ENCODE peak calls at places on chromosomes 4 and X, in five cellular contexts. One of them, this sample, is unnamed.

GRCh38 chr4:7736436-7737267 is 203.0 kb downstream of the AFAP1 start:
- DNase-seq in AML-193: no peak
- DNase-seq in hepatocyte: no peak
- DNase-seq in activated CD8-positive, alpha-beta memory T cell treated with anti-CD3 and anti-CD28 coated beads for 24 hours: no peak
- DNase-seq in NCI-H345: no peak
- DNase-seq in this sample: no peak

GRCh38 chrX:7996414-7996813 is 69.2 kb upstream of the PNPLA4 start:
- DNase-seq in AML-193: peak
- DNase-seq in hepatocyte: peak
- DNase-seq in activated CD8-positive, alpha-beta memory T cell treated with anti-CD3 and anti-CD28 coated beads for 24 hours: no peak
- DNase-seq in NCI-H345: peak
- DNase-seq in this sample: peak

GRCh38 chrX:46165411-46165810 is 379.8 kb downstream of the ZNF674 start:
- DNase-seq in AML-193: no peak
- DNase-seq in hepatocyte: no peak
- DNase-seq in activated CD8-positive, alpha-beta memory T cell treated with anti-CD3 and anti-CD28 coated beads for 24 hours: no peak
- DNase-seq in NCI-H345: no peak
- DNase-seq in this sample: no peak

GRCh38 chr4:159422626-159423025 is 319.7 kb downstream of the RAPGEF2 start:
- DNase-seq in AML-193: no peak
- DNase-seq in hepatocyte: no peak
- DNase-seq in activated CD8-positive, alpha-beta memory T cell treated with anti-CD3 and anti-CD28 coated beads for 24 hours: no peak
- DNase-seq in NCI-H345: no peak
- DNase-seq in this sample: no peak

GRCh38 chrX:15663439-15663838 is 1.2 kb downstream of the CLTRN start:
- DNase-seq in AML-193: no peak
- DNase-seq in hepatocyte: no peak
- DNase-seq in activated CD8-positive, alpha-beta memory T cell treated with anti-CD3 and anti-CD28 coated beads for 24 hours: no peak
- DNase-seq in NCI-H345: no peak
- DNase-seq in this sample: no peak

GRCh38 chr4:139892973-139893736 is 227.5 kb downstream of the MGST2 start:
- DNase-seq in AML-193: no peak
- DNase-seq in hepatocyte: no peak
- DNase-seq in activated CD8-positive, alpha-beta memory T cell treated with anti-CD3 and anti-CD28 coated beads for 24 hours: no peak
- DNase-seq in NCI-H345: no peak
- DNase-seq in this sample: no peak

GRCh38 chrX:18931972-18932371 is 51.9 kb downstream of the PHKA2 start:
- DNase-seq in AML-193: no peak
- DNase-seq in hepatocyte: peak
- DNase-seq in activated CD8-positive, alpha-beta memory T cell treated with anti-CD3 and anti-CD28 coated beads for 24 hours: no peak
- DNase-seq in NCI-H345: peak
- DNase-seq in this sample: peak

GRCh38 chrX:110284159-110284558 is 33.7 kb downstream of the AMMECR1 start:
- DNase-seq in AML-193: no peak
- DNase-seq in hepatocyte: no peak
- DNase-seq in activated CD8-positive, alpha-beta memory T cell treated with anti-CD3 and anti-CD28 coated beads for 24 hours: no peak
- DNase-seq in NCI-H345: no peak
- DNase-seq in this sample: no peak

GRCh38 chrX:112967341-112967740 is 126.7 kb upstream of the AMOT start:
- DNase-seq in AML-193: no peak
- DNase-seq in hepatocyte: no peak
- DNase-seq in activated CD8-positive, alpha-beta memory T cell treated with anti-CD3 and anti-CD28 coated beads for 24 hours: no peak
- DNase-seq in NCI-H345: no peak
- DNase-seq in this sample: peak

GRCh38 chr4:2624782-2625548 is 88.5 kb downstream of the FAM193A start:
- DNase-seq in AML-193: no peak
- DNase-seq in hepatocyte: no peak
- DNase-seq in activated CD8-positive, alpha-beta memory T cell treated with anti-CD3 and anti-CD28 coated beads for 24 hours: no peak
- DNase-seq in NCI-H345: no peak
- DNase-seq in this sample: no peak

GRCh38 chr4:66178901-66179300 is 508.6 kb upstream of the EPHA5 start:
- DNase-seq in AML-193: no peak
- DNase-seq in hepatocyte: no peak
- DNase-seq in activated CD8-positive, alpha-beta memory T cell treated with anti-CD3 and anti-CD28 coated beads for 24 hours: no peak
- DNase-seq in NCI-H345: no peak
- DNase-seq in this sample: no peak

GRCh38 chr4:78710536-78710935 is 65.6 kb upstream of the BMP2K start:
- DNase-seq in AML-193: no peak
- DNase-seq in hepatocyte: no peak
- DNase-seq in activated CD8-positive, alpha-beta memory T cell treated with anti-CD3 and anti-CD28 coated beads for 24 hours: no peak
- DNase-seq in NCI-H345: no peak
- DNase-seq in this sample: no peak

GRCh38 chrX:13051529-13052172 is 7.2 kb upstream of the FAM9C start:
- DNase-seq in AML-193: no peak
- DNase-seq in hepatocyte: no peak
- DNase-seq in activated CD8-positive, alpha-beta memory T cell treated with anti-CD3 and anti-CD28 coated beads for 24 hours: no peak
- DNase-seq in NCI-H345: no peak
- DNase-seq in this sample: no peak

GRCh38 chr4:152385551-152385950 is 150.3 kb downstream of the FBXW7 start:
- DNase-seq in AML-193: peak
- DNase-seq in hepatocyte: peak
- DNase-seq in activated CD8-positive, alpha-beta memory T cell treated with anti-CD3 and anti-CD28 coated beads for 24 hours: no peak
- DNase-seq in NCI-H345: no peak
- DNase-seq in this sample: no peak

GRCh38 chr4:45646885-45647598 is 476.8 kb downstream of the GABRG1 start:
- DNase-seq in AML-193: no peak
- DNase-seq in hepatocyte: peak
- DNase-seq in activated CD8-positive, alpha-beta memory T cell treated with anti-CD3 and anti-CD28 coated beads for 24 hours: no peak
- DNase-seq in NCI-H345: no peak
- DNase-seq in this sample: no peak

GRCh38 chr4:176186721-176187395 is 8.5 kb downstream of the SPATA4 start:
- DNase-seq in AML-193: no peak
- DNase-seq in hepatocyte: no peak
- DNase-seq in activated CD8-positive, alpha-beta memory T cell treated with anti-CD3 and anti-CD28 coated beads for 24 hours: no peak
- DNase-seq in NCI-H345: no peak
- DNase-seq in this sample: no peak

GRCh38 chr4:93659629-93660028 is 168.9 kb upstream of the ATOH1 start:
- DNase-seq in AML-193: no peak
- DNase-seq in hepatocyte: no peak
- DNase-seq in activated CD8-positive, alpha-beta memory T cell treated with anti-CD3 and anti-CD28 coated beads for 24 hours: no peak
- DNase-seq in NCI-H345: no peak
- DNase-seq in this sample: no peak

GRCh38 chr4:147287588-147287890 is 193.4 kb upstream of the EDNRA start:
- DNase-seq in AML-193: no peak
- DNase-seq in hepatocyte: no peak
- DNase-seq in activated CD8-positive, alpha-beta memory T cell treated with anti-CD3 and anti-CD28 coated beads for 24 hours: no peak
- DNase-seq in NCI-H345: no peak
- DNase-seq in this sample: no peak

GRCh38 chr4:128524311-128524710 is 236.7 kb upstream of the PGRMC2 start:
- DNase-seq in AML-193: no peak
- DNase-seq in hepatocyte: peak
- DNase-seq in activated CD8-positive, alpha-beta memory T cell treated with anti-CD3 and anti-CD28 coated beads for 24 hours: no peak
- DNase-seq in NCI-H345: no peak
- DNase-seq in this sample: no peak

GRCh38 chr4:145503486-145504072 is 21.9 kb downstream of the SMAD1 start:
- DNase-seq in AML-193: no peak
- DNase-seq in hepatocyte: no peak
- DNase-seq in activated CD8-positive, alpha-beta memory T cell treated with anti-CD3 and anti-CD28 coated beads for 24 hours: no peak
- DNase-seq in NCI-H345: no peak
- DNase-seq in this sample: no peak

GRCh38 chr4:111963158-111963557 is 182.1 kb upstream of the FAM241A start:
- DNase-seq in AML-193: no peak
- DNase-seq in hepatocyte: no peak
- DNase-seq in activated CD8-positive, alpha-beta memory T cell treated with anti-CD3 and anti-CD28 coated beads for 24 hours: no peak
- DNase-seq in NCI-H345: no peak
- DNase-seq in this sample: no peak

GRCh38 chr4:109052699-109053656 is 249.5 kb downstream of the COL25A1 start:
- DNase-seq in AML-193: no peak
- DNase-seq in hepatocyte: no peak
- DNase-seq in activated CD8-positive, alpha-beta memory T cell treated with anti-CD3 and anti-CD28 coated beads for 24 hours: no peak
- DNase-seq in NCI-H345: no peak
- DNase-seq in this sample: no peak

GRCh38 chr4:77618383-77619241 is 13.0 kb downstream of the CXCL13 start:
- DNase-seq in AML-193: peak
- DNase-seq in hepatocyte: peak
- DNase-seq in activated CD8-positive, alpha-beta memory T cell treated with anti-CD3 and anti-CD28 coated beads for 24 hours: peak
- DNase-seq in NCI-H345: peak
- DNase-seq in this sample: peak

GRCh38 chr4:186628058-186628711 is 72.8 kb upstream of the MTNR1A start:
- DNase-seq in AML-193: no peak
- DNase-seq in hepatocyte: no peak
- DNase-seq in activated CD8-positive, alpha-beta memory T cell treated with anti-CD3 and anti-CD28 coated beads for 24 hours: no peak
- DNase-seq in NCI-H345: no peak
- DNase-seq in this sample: no peak

GRCh38 chrX:52425710-52426245 is 57.0 kb downstream of the XAGE2 start:
- DNase-seq in AML-193: no peak
- DNase-seq in hepatocyte: no peak
- DNase-seq in activated CD8-positive, alpha-beta memory T cell treated with anti-CD3 and anti-CD28 coated beads for 24 hours: no peak
- DNase-seq in NCI-H345: no peak
- DNase-seq in this sample: no peak

GRCh38 chr4:74166823-74167222 is 8.9 kb downstream of the MTHFD2L start:
- DNase-seq in AML-193: no peak
- DNase-seq in hepatocyte: no peak
- DNase-seq in activated CD8-positive, alpha-beta memory T cell treated with anti-CD3 and anti-CD28 coated beads for 24 hours: no peak
- DNase-seq in NCI-H345: no peak
- DNase-seq in this sample: no peak

GRCh38 chr4:102627831-102628523 is 126.8 kb downstream of the NFKB1 start:
- DNase-seq in AML-193: no peak
- DNase-seq in hepatocyte: no peak
- DNase-seq in activated CD8-positive, alpha-beta memory T cell treated with anti-CD3 and anti-CD28 coated beads for 24 hours: peak
- DNase-seq in NCI-H345: no peak
- DNase-seq in this sample: no peak

GRCh38 chr4:19130836-19131235 is 1109.3 kb upstream of the LCORL start:
- DNase-seq in AML-193: no peak
- DNase-seq in hepatocyte: no peak
- DNase-seq in activated CD8-positive, alpha-beta memory T cell treated with anti-CD3 and anti-CD28 coated beads for 24 hours: no peak
- DNase-seq in NCI-H345: no peak
- DNase-seq in this sample: no peak

GRCh38 chr4:178275671-178276360 is 833.6 kb upstream of the AGA start:
- DNase-seq in AML-193: no peak
- DNase-seq in hepatocyte: no peak
- DNase-seq in activated CD8-positive, alpha-beta memory T cell treated with anti-CD3 and anti-CD28 coated beads for 24 hours: no peak
- DNase-seq in NCI-H345: no peak
- DNase-seq in this sample: no peak

GRCh38 chr4:85268146-85268545 is 206.8 kb upstream of the ARHGAP24 start:
- DNase-seq in AML-193: no peak
- DNase-seq in hepatocyte: no peak
- DNase-seq in activated CD8-positive, alpha-beta memory T cell treated with anti-CD3 and anti-CD28 coated beads for 24 hours: no peak
- DNase-seq in NCI-H345: no peak
- DNase-seq in this sample: no peak

GRCh38 chrX:15598031-15598430 is 2.7 kb downstream of the ACE2 start:
- DNase-seq in AML-193: no peak
- DNase-seq in hepatocyte: no peak
- DNase-seq in activated CD8-positive, alpha-beta memory T cell treated with anti-CD3 and anti-CD28 coated beads for 24 hours: no peak
- DNase-seq in NCI-H345: no peak
- DNase-seq in this sample: no peak

GRCh38 chrX:18377802-18378201 is 23.3 kb upstream of the SCML2 start:
- DNase-seq in AML-193: peak
- DNase-seq in hepatocyte: peak
- DNase-seq in activated CD8-positive, alpha-beta memory T cell treated with anti-CD3 and anti-CD28 coated beads for 24 hours: peak
- DNase-seq in NCI-H345: peak
- DNase-seq in this sample: peak

GRCh38 chr4:2036327-2036726 is 22.8 kb upstream of the NAT8L start:
- DNase-seq in AML-193: no peak
- DNase-seq in hepatocyte: peak
- DNase-seq in activated CD8-positive, alpha-beta memory T cell treated with anti-CD3 and anti-CD28 coated beads for 24 hours: no peak
- DNase-seq in NCI-H345: no peak
- DNase-seq in this sample: no peak

GRCh38 chrX:12292996-12293765 is 154.9 kb downstream of the FRMPD4 start:
- DNase-seq in AML-193: no peak
- DNase-seq in hepatocyte: no peak
- DNase-seq in activated CD8-positive, alpha-beta memory T cell treated with anti-CD3 and anti-CD28 coated beads for 24 hours: no peak
- DNase-seq in NCI-H345: no peak
- DNase-seq in this sample: no peak

GRCh38 chr4:40612831-40613230 is 16.8 kb downstream of the RBM47 start:
- DNase-seq in AML-193: no peak
- DNase-seq in hepatocyte: no peak
- DNase-seq in activated CD8-positive, alpha-beta memory T cell treated with anti-CD3 and anti-CD28 coated beads for 24 hours: no peak
- DNase-seq in NCI-H345: no peak
- DNase-seq in this sample: no peak